ENCODE peak calls at places on chromosome 22, in five cellular contexts. E, A, W, O and S are unnamed samples. For H3K9me3 and H3K4me1, the result is how much of the 10 kb centered on the place peaks cover.

GRCh38 chr22:24564376-24565058 is 8.7 kb downstream of the SNRPD3 start:
- DNase-seq in E (no peak), A (no peak), W (no peak), O (no peak), S (no peak)

GRCh38 chr22:49966716-49967332 is 6.3 kb downstream of the PIM3 start:
- DNase-seq in E (no peak), A (peak), W (peak), O (no peak), S (peak)

GRCh38 chr22:23826510-23827350 is 12.1 kb downstream of the DERL3 start:
- DNase-seq in E (peak), A (no peak), W (no peak), O (no peak), S (no peak)

GRCh38 chr22:43341565-43341964 is 1.6 kb downstream of the SCUBE1 start:
- DNase-seq in E (no peak), A (no peak), W (no peak), O (no peak), S (no peak)

GRCh38 chr22:23034621-23035556 is 35.4 kb upstream of the GNAZ start:
- DNase-seq in E (no peak), A (no peak), W (peak), O (no peak), S (no peak)

GRCh38 chr22:10780281-10780680 is 4747.7 kb upstream of the OR11H1 start:
- DNase-seq in E (no peak), A (no peak), W (no peak), O (no peak), S (no peak)

GRCh38 chr22:19974233-19974861 is 32.7 kb upstream of the TXNRD2 start:
- DNase-seq in E (peak), A (peak), W (peak), O (peak), S (peak)

GRCh38 chr22:44225091-44225689 is 44.5 kb downstream of the PARVG start:
- DNase-seq in E (no peak), A (no peak), W (no peak), O (no peak), S (no peak)

GRCh38 chr22:50691521-50691920 is 18.9 kb downstream of the SHANK3 start:
- DNase-seq in E (peak), A (no peak), W (peak), O (peak), S (no peak)

GRCh38 chr22:38205261-38206128 is 3.7 kb downstream of the MAFF start:
- DNase-seq in E (no peak), A (no peak), W (no peak), O (no peak), S (peak)

GRCh38 chr22:27296091-27296675 is 505.4 kb downstream of the MN1 start:
- DNase-seq in E (no peak), A (no peak), W (no peak), O (no peak), S (no peak)

GRCh38 chr22:38655532-38656255 is 498 bp downstream of the FAM227A start:
- DNase-seq in E (no peak), A (no peak), W (no peak), O (peak), S (no peak)

GRCh38 chr22:43892183-43892894 is 526 bp upstream of the PNPLA5 start:
- DNase-seq in E (no peak), A (no peak), W (no peak), O (no peak), S (no peak)

GRCh38 chr22:29469755-29470154 is 10.3 kb upstream of the NEFH start:
- DNase-seq in E (no peak), A (no peak), W (no peak), O (no peak), S (no peak)

GRCh38 chr22:29790061-29790460 is 22.9 kb downstream of the UQCR10 start:
- DNase-seq in E (no peak), A (no peak), W (no peak), O (no peak), S (no peak)

GRCh38 chr22:28949788-28950187 is 66.4 kb downstream of the ZNRF3 start:
- DNase-seq in E (no peak), A (no peak), W (no peak), O (peak), S (no peak)

GRCh38 chr22:42785706-42786499 is 65.2 kb upstream of the A4GALT start:
- DNase-seq in E (no peak), A (no peak), W (no peak), O (no peak), S (no peak)

GRCh38 chr22:23356094-23356493 is 175.8 kb downstream of the BCR start:
- DNase-seq in E (no peak), A (no peak), W (no peak), O (no peak), S (no peak)

GRCh38 chr22:33682927-33683326 is 237.3 kb downstream of the LARGE1 start:
- DNase-seq in E (no peak), A (no peak), W (no peak), O (no peak), S (no peak)

GRCh38 chr22:41305646-41306045 is 4.3 kb downstream of the ZC3H7B start:
- DNase-seq in E (peak), A (no peak), W (no peak), O (peak), S (no peak)

GRCh38 chr22:37609240-37610152 is 862 bp downstream of the GGA1 start:
- DNase-seq in E (no peak), A (no peak), W (peak), O (no peak), S (peak)

GRCh38 chr22:27687984-27688545 is 113.5 kb downstream of the MN1 start:
- DNase-seq in E (no peak), A (no peak), W (no peak), O (peak), S (no peak)

GRCh38 chr22:39144101-39144815 is 8.2 kb downstream of the CBX7 start:
- DNase-seq in E (peak), A (peak), W (no peak), O (no peak), S (peak)

GRCh38 chr22:49969751-49970527 is 9.4 kb downstream of the PIM3 start:
- DNase-seq in E (no peak), A (peak), W (peak), O (no peak), S (peak)

GRCh38 chr22:41966607-41967240 is 2.5 kb upstream of the SEPTIN3 start:
- DNase-seq in E (peak), A (peak), W (peak), O (peak), S (no peak)

DNA sequence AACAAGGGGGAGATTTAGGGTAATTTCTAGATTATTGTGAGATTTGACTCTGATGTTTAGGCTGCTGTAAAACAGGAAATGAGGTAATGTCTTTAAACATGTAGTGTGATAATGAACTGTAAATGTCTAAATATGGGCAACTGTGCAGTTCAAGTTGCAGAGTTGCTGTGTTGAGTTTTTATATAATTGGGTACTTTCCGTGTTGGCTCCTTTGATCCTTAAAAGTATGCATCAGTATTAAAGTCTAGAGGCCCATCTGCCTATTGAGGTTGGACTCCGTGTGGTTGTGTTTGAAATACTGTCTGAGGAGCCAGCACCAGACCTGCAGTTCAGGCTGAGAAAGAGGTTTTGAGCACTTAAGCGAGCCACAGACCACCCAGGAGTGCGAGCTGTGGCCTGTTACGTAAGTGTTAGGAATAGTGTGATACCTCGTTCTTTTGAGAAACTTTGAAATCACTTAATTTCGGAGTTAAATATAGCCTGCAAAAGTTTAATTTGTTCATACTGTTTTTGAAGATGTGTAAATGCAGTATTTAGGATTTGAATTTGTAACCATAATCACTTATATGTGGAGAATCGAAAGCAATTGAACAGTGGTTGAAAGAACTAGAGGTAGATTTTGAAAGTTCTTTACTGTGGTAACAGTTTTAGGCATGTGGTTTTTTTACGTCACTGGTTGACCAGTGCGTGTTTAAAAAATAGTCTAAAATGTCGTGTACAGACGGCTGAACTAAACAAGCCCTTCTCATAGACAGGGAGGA is 9.0 kb downstream of the FAM118A start:
- DNase-seq in E (peak), A (no peak), W (no peak), O (no peak), S (no peak)
- H3K4me3 ChIP-seq in E (no peak), A (no peak), W (no peak), O (no peak), S (no peak)

GRCh38 chr22:48560389-48560751 is 1267.3 kb downstream of the BRD1 start:
- DNase-seq in E (no peak), A (no peak), W (no peak), O (no peak), S (no peak)

GRCh38 chr22:48559647-48560388 is 1267.9 kb downstream of the BRD1 start:
- DNase-seq in E (no peak), A (no peak), W (no peak), O (no peak), S (no peak)

GRCh38 chr22:48561676-48562075 is 1266.0 kb downstream of the BRD1 start:
- DNase-seq in E (no peak), A (no peak), W (no peak), O (no peak), S (no peak)

GRCh38 chr22:48558606-48559402 is 1268.9 kb downstream of the BRD1 start:
- DNase-seq in E (no peak), A (no peak), W (no peak), O (no peak), S (peak)

GRCh38 chr22:48560836-48561235 is 1266.8 kb downstream of the BRD1 start:
- DNase-seq in E (no peak), A (no peak), W (no peak), O (no peak), S (no peak)
- H3K9me3 ChIP-seq in E (under half), A (under half), W (under half), O (under half), S (under half)

GRCh38 chr22:17260950-17261349 is 41.7 kb upstream of the ADA2 start:
- DNase-seq in E (no peak), A (no peak), W (peak), O (no peak), S (no peak)
- H3K4me1 ChIP-seq in E (under half), A (under half), W (under half), O (under half), S (under half)

GRCh38 chr22:46390105-46390651 is 54.7 kb downstream of the TRMU start:
- DNase-seq in E (no peak), A (no peak), W (no peak), O (no peak), S (no peak)

GRCh38 chr22:46389081-46389480 is 53.6 kb downstream of the TRMU start:
- DNase-seq in E (no peak), A (no peak), W (no peak), O (no peak), S (no peak)

GRCh38 chr22:46391486-46392136 is 56.1 kb downstream of the TRMU start:
- DNase-seq in E (no peak), A (no peak), W (no peak), O (no peak), S (no peak)

GRCh38 chr22:46392137-46392844 is 56.8 kb downstream of the TRMU start:
- DNase-seq in E (no peak), A (no peak), W (no peak), O (no peak), S (no peak)

GRCh38 chr22:46390652-46391301 is 55.3 kb downstream of the TRMU start:
- DNase-seq in E (peak), A (peak), W (no peak), O (no peak), S (no peak)
- H3K4me3 ChIP-seq in E (peak), A (no peak), W (no peak), O (no peak), S (no peak)

DNA sequence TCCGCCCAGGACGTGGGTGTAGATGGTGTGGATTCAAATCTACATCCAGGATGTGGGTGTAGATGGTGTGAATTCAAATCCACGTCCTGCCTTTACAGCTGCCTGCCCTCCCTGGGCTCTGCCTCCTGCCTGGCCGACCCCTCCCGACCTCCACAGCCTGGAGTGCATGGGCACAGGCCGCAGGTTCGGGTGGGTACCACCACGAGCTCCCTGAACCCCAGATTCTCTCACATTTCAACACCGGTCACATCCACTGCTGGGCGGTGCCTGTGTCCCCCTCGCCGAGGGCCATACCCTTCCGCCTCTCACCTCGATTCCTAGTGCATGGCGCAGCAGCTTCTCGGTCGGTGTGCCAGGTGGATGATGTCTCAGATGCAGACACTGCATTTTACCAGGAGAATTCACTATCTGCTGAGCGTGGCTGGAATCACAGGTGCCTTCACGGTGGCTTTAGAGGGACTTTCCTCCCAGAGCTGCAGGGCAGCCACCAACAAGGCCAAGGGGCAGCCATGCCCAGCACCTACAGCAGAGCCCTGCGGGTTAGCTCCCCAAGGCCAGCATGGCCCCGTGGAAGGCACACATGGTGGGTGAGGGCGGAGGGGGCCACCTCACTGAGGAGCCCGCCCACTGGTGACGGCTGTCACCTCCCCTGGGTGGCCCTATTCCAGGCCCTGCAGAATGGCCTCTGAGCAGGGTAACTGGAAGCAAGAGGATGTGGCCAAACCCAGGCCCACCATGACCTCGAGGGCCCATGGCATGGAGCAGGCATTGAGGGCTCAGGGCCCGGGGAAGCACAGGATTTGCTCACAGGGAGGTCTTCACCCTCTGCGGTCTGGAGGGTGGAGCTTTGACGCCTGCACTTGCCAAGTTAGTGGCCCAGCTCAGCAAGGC is 638.5 kb downstream of the TBC1D22A start:
- DNase-seq in E (no peak), A (no peak), W (no peak), O (no peak), S (no peak)
- H3K9me3 ChIP-seq in E (under half), A (under half), W (under half), O (under half), S (under half)